ENCODE peak calls at places on chromosomes 4 and X, in eight cellular contexts. One of them, this sample, is unnamed.

GRCh38 chrX:850471-850916 is 219.9 kb downstream of the SHOX start:
- DNase-seq in ascending aorta: no peak
- DNase-seq in lung microvascular endothelial cell: no peak
- DNase-seq in colonic mucosa: no peak
- DNase-seq in Right ventricle myocardium superior: no peak
- DNase-seq in HEK293T: no peak
- DNase-seq in foreskin fibroblast: no peak
- DNase-seq in T1000: no peak
- DNase-seq in this sample: no peak

GRCh38 chr4:122715221-122715620 is 17.3 kb upstream of the BBS12 start:
- DNase-seq in ascending aorta: no peak
- DNase-seq in lung microvascular endothelial cell: no peak
- DNase-seq in colonic mucosa: no peak
- DNase-seq in Right ventricle myocardium superior: no peak
- DNase-seq in HEK293T: no peak
- DNase-seq in foreskin fibroblast: no peak
- DNase-seq in T1000: no peak
- DNase-seq in this sample: no peak

GRCh38 chr4:186765138-186765537 is 41.5 kb upstream of the FAT1 start:
- DNase-seq in ascending aorta: no peak
- DNase-seq in lung microvascular endothelial cell: no peak
- DNase-seq in colonic mucosa: peak
- DNase-seq in Right ventricle myocardium superior: no peak
- DNase-seq in HEK293T: peak
- DNase-seq in foreskin fibroblast: peak
- DNase-seq in T1000: no peak
- DNase-seq in this sample: no peak

GRCh38 chr4:108529984-108530901 is 90.1 kb upstream of the RPL34 start:
- DNase-seq in ascending aorta: no peak
- DNase-seq in lung microvascular endothelial cell: peak
- DNase-seq in colonic mucosa: no peak
- DNase-seq in Right ventricle myocardium superior: no peak
- DNase-seq in HEK293T: no peak
- DNase-seq in foreskin fibroblast: no peak
- DNase-seq in T1000: no peak
- DNase-seq in this sample: no peak

GRCh38 chrX:139304471-139304870 is 226.1 kb upstream of the F9 start:
- DNase-seq in ascending aorta: no peak
- DNase-seq in lung microvascular endothelial cell: no peak
- DNase-seq in colonic mucosa: no peak
- DNase-seq in Right ventricle myocardium superior: no peak
- DNase-seq in HEK293T: no peak
- DNase-seq in foreskin fibroblast: no peak
- DNase-seq in T1000: no peak
- DNase-seq in this sample: no peak

GRCh38 chr4:153790962-153791551 is 2.2 kb upstream of the SFRP2 start:
- DNase-seq in ascending aorta: no peak
- DNase-seq in lung microvascular endothelial cell: no peak
- DNase-seq in colonic mucosa: no peak
- DNase-seq in Right ventricle myocardium superior: peak
- DNase-seq in HEK293T: no peak
- DNase-seq in foreskin fibroblast: peak
- DNase-seq in T1000: no peak
- DNase-seq in this sample: peak

GRCh38 chr4:138330531-138330930 is 88.4 kb upstream of the SLC7A11 start:
- DNase-seq in ascending aorta: no peak
- DNase-seq in lung microvascular endothelial cell: no peak
- DNase-seq in colonic mucosa: no peak
- DNase-seq in Right ventricle myocardium superior: no peak
- DNase-seq in HEK293T: no peak
- DNase-seq in foreskin fibroblast: no peak
- DNase-seq in T1000: no peak
- DNase-seq in this sample: no peak

GRCh38 chrX:22095306-22095705 is 63.2 kb downstream of the PHEX start:
- DNase-seq in ascending aorta: no peak
- DNase-seq in lung microvascular endothelial cell: no peak
- DNase-seq in colonic mucosa: peak
- DNase-seq in Right ventricle myocardium superior: peak
- DNase-seq in HEK293T: no peak
- DNase-seq in foreskin fibroblast: peak
- DNase-seq in T1000: no peak
- DNase-seq in this sample: no peak

GRCh38 chr4:2286904-2287593 is 25.1 kb upstream of the MXD4 start:
- DNase-seq in ascending aorta: peak
- DNase-seq in lung microvascular endothelial cell: no peak
- DNase-seq in colonic mucosa: no peak
- DNase-seq in Right ventricle myocardium superior: no peak
- DNase-seq in HEK293T: no peak
- DNase-seq in foreskin fibroblast: peak
- DNase-seq in T1000: no peak
- DNase-seq in this sample: no peak

GRCh38 chr4:164926301-164926700 is 49.3 kb downstream of the APELA start:
- DNase-seq in ascending aorta: no peak
- DNase-seq in lung microvascular endothelial cell: no peak
- DNase-seq in colonic mucosa: no peak
- DNase-seq in Right ventricle myocardium superior: no peak
- DNase-seq in HEK293T: no peak
- DNase-seq in foreskin fibroblast: peak
- DNase-seq in T1000: no peak
- DNase-seq in this sample: no peak

GRCh38 chr4:70315928-70316327 is 18.9 kb upstream of the CABS1 start:
- DNase-seq in ascending aorta: no peak
- DNase-seq in lung microvascular endothelial cell: no peak
- DNase-seq in colonic mucosa: no peak
- DNase-seq in Right ventricle myocardium superior: no peak
- DNase-seq in HEK293T: no peak
- DNase-seq in foreskin fibroblast: no peak
- DNase-seq in T1000: no peak
- DNase-seq in this sample: no peak

GRCh38 chr4:1170805-1171305 is 1.5 kb downstream of the SPON2 start:
- DNase-seq in ascending aorta: no peak
- DNase-seq in lung microvascular endothelial cell: no peak
- DNase-seq in colonic mucosa: no peak
- DNase-seq in Right ventricle myocardium superior: no peak
- DNase-seq in HEK293T: no peak
- DNase-seq in foreskin fibroblast: no peak
- DNase-seq in T1000: no peak
- DNase-seq in this sample: no peak

GRCh38 chr4:119498520-119498919 is 130.1 kb downstream of the PDE5A start:
- DNase-seq in ascending aorta: peak
- DNase-seq in lung microvascular endothelial cell: peak
- DNase-seq in colonic mucosa: no peak
- DNase-seq in Right ventricle myocardium superior: peak
- DNase-seq in HEK293T: no peak
- DNase-seq in foreskin fibroblast: no peak
- DNase-seq in T1000: no peak
- DNase-seq in this sample: peak

GRCh38 chr4:31530555-31530954 is 810.4 kb downstream of the PCDH7 start:
- DNase-seq in ascending aorta: no peak
- DNase-seq in lung microvascular endothelial cell: no peak
- DNase-seq in colonic mucosa: no peak
- DNase-seq in Right ventricle myocardium superior: no peak
- DNase-seq in HEK293T: no peak
- DNase-seq in foreskin fibroblast: no peak
- DNase-seq in T1000: no peak
- DNase-seq in this sample: no peak

GRCh38 chrX:14607446-14607845 is 78.1 kb downstream of the GLRA2 start:
- DNase-seq in ascending aorta: no peak
- DNase-seq in lung microvascular endothelial cell: no peak
- DNase-seq in colonic mucosa: no peak
- DNase-seq in Right ventricle myocardium superior: no peak
- DNase-seq in HEK293T: no peak
- DNase-seq in foreskin fibroblast: no peak
- DNase-seq in T1000: no peak
- DNase-seq in this sample: no peak

GRCh38 chr4:73978886-73979285 is 2.9 kb downstream of the PF4 start:
- DNase-seq in ascending aorta: no peak
- DNase-seq in lung microvascular endothelial cell: no peak
- DNase-seq in colonic mucosa: no peak
- DNase-seq in Right ventricle myocardium superior: no peak
- DNase-seq in HEK293T: no peak
- DNase-seq in foreskin fibroblast: peak
- DNase-seq in T1000: no peak
- DNase-seq in this sample: no peak

GRCh38 chr4:56909083-56909981 is 1.6 kb downstream of the REST start:
- DNase-seq in ascending aorta: peak
- DNase-seq in lung microvascular endothelial cell: peak
- DNase-seq in colonic mucosa: no peak
- DNase-seq in Right ventricle myocardium superior: peak
- DNase-seq in HEK293T: peak
- DNase-seq in foreskin fibroblast: peak
- DNase-seq in T1000: peak
- DNase-seq in this sample: peak

GRCh38 chrX:70664726-70665125 is 220.1 kb downstream of the DLG3 start:
- DNase-seq in ascending aorta: no peak
- DNase-seq in lung microvascular endothelial cell: peak
- DNase-seq in colonic mucosa: no peak
- DNase-seq in Right ventricle myocardium superior: no peak
- DNase-seq in HEK293T: peak
- DNase-seq in foreskin fibroblast: peak
- DNase-seq in T1000: no peak
- DNase-seq in this sample: no peak

GRCh38 chr4:43066415-43066814 is 173.9 kb downstream of the GRXCR1 start:
- DNase-seq in ascending aorta: no peak
- DNase-seq in lung microvascular endothelial cell: no peak
- DNase-seq in colonic mucosa: no peak
- DNase-seq in Right ventricle myocardium superior: no peak
- DNase-seq in HEK293T: no peak
- DNase-seq in foreskin fibroblast: no peak
- DNase-seq in T1000: no peak
- DNase-seq in this sample: no peak

GRCh38 chrX:107674480-107675364 is 46.4 kb downstream of the PRPS1 start:
- DNase-seq in ascending aorta: peak
- DNase-seq in lung microvascular endothelial cell: no peak
- DNase-seq in colonic mucosa: peak
- DNase-seq in Right ventricle myocardium superior: peak
- DNase-seq in HEK293T: no peak
- DNase-seq in foreskin fibroblast: peak
- DNase-seq in T1000: no peak
- DNase-seq in this sample: no peak

GRCh38 chr4:7590205-7590604 is 155.5 kb upstream of the PSAPL1 start:
- DNase-seq in ascending aorta: no peak
- DNase-seq in lung microvascular endothelial cell: no peak
- DNase-seq in colonic mucosa: no peak
- DNase-seq in Right ventricle myocardium superior: no peak
- DNase-seq in HEK293T: no peak
- DNase-seq in foreskin fibroblast: no peak
- DNase-seq in T1000: peak
- DNase-seq in this sample: no peak

GRCh38 chrX:15059488-15059887 is 186.3 kb downstream of the MOSPD2 start:
- DNase-seq in ascending aorta: no peak
- DNase-seq in lung microvascular endothelial cell: no peak
- DNase-seq in colonic mucosa: no peak
- DNase-seq in Right ventricle myocardium superior: no peak
- DNase-seq in HEK293T: no peak
- DNase-seq in foreskin fibroblast: no peak
- DNase-seq in T1000: no peak
- DNase-seq in this sample: no peak

GRCh38 chr4:121819216-121819980 is 4.3 kb downstream of the CCNA2 start:
- DNase-seq in ascending aorta: no peak
- DNase-seq in lung microvascular endothelial cell: no peak
- DNase-seq in colonic mucosa: no peak
- DNase-seq in Right ventricle myocardium superior: no peak
- DNase-seq in HEK293T: no peak
- DNase-seq in foreskin fibroblast: peak
- DNase-seq in T1000: no peak
- DNase-seq in this sample: no peak

GRCh38 chrX:23398570-23398969 is 63.9 kb downstream of the PTCHD1 start:
- DNase-seq in ascending aorta: no peak
- DNase-seq in lung microvascular endothelial cell: no peak
- DNase-seq in colonic mucosa: no peak
- DNase-seq in Right ventricle myocardium superior: no peak
- DNase-seq in HEK293T: no peak
- DNase-seq in foreskin fibroblast: no peak
- DNase-seq in T1000: no peak
- DNase-seq in this sample: no peak

This sample was measured in anterior cingulate cortex.